ENCODE peak calls at places on chromosomes 4 and X, in six cellular contexts. D is AG04450, P is fibroblast of pulmonary artery, R is IMR-90, O is mucosa of descending colon, C is heart right ventricle. I is an unnamed sample.

GRCh38 chr4:498328-498919 is 532 bp downstream of the ZNF721 start:
- DNase-seq in C (no peak), D (no peak), O (no peak), R (no peak), P (no peak), I (no peak)

GRCh38 chr4:82467442-82467841 is 37.1 kb downstream of the ENOPH1 start:
- DNase-seq in C (no peak), D (no peak), R (no peak), O (no peak), P (peak), I (no peak)

GRCh38 chrX:131747173-131747572 is 203.3 kb downstream of the OR13H1 start:
- DNase-seq in P (no peak), R (peak), D (no peak), C (peak), O (no peak), I (peak)

GRCh38 chr4:123163501-123163900 is 233.1 kb upstream of the SPRY1 start:
- DNase-seq in R (no peak), C (no peak), D (no peak), O (no peak), P (no peak), I (no peak)

GRCh38 chr4:100786481-100786880 is 268.7 kb upstream of the EMCN start:
- DNase-seq in P (peak), D (no peak), C (no peak), R (no peak), O (no peak), I (no peak)

GRCh38 chrX:125883169-125883568 is 282.9 kb downstream of the DCAF12L2 start:
- DNase-seq in D (no peak), O (no peak), R (no peak), C (no peak), P (no peak), I (no peak)

GRCh38 chr4:117447925-117448324 is 362.5 kb upstream of the TRAM1L1 start:
- DNase-seq in C (no peak), O (no peak), D (no peak), R (no peak), P (no peak), I (no peak)

GRCh38 chr4:69025191-69025998 is 70.9 kb upstream of the UGT2B7 start:
- DNase-seq in D (no peak), P (peak), O (no peak), C (no peak), R (no peak), I (no peak)

GRCh38 chrX:16739574-16739973 is 20.2 kb downstream of the SYAP1 start:
- DNase-seq in O (no peak), R (no peak), P (no peak), D (no peak), C (no peak), I (no peak)

GRCh38 chrX:110531873-110532272 is 173.2 kb downstream of the RTL9 start:
- DNase-seq in R (no peak), O (no peak), C (peak), P (no peak), D (no peak), I (no peak)

GRCh38 chr4:11338990-11339782 is 89.5 kb downstream of the HS3ST1 start:
- DNase-seq in O (no peak), D (no peak), P (no peak), R (no peak), C (no peak), I (no peak)

GRCh38 chr4:6855692-6856297 is 53.8 kb upstream of the TBC1D14 start:
- DNase-seq in P (peak), O (no peak), C (no peak), D (peak), R (peak), I (no peak)

GRCh38 chr4:2829933-2830451 is 13.7 kb upstream of the ADD1 start:
- DNase-seq in R (no peak), C (no peak), D (no peak), P (no peak), O (peak), I (peak)

GRCh38 chr4:102868153-102868781 is 525 bp upstream of the CISD2 start:
- DNase-seq in O (peak), C (no peak), P (no peak), D (no peak), R (no peak), I (no peak)

GRCh38 chr4:165588534-165589310 is 209.9 kb downstream of the CPE start:
- DNase-seq in P (no peak), C (no peak), D (no peak), R (no peak), O (no peak), I (no peak)

GRCh38 chrX:136975642-136976518 is 57.9 kb downstream of the GPR101 start:
- DNase-seq in P (no peak), D (no peak), C (no peak), R (no peak), O (no peak), I (no peak)

GRCh38 chr4:119080721-119081541 is 54.7 kb upstream of the MYOZ2 start:
- DNase-seq in P (no peak), C (no peak), O (no peak), D (no peak), R (no peak), I (no peak)

GRCh38 chr4:22480928-22481327 is 34.9 kb downstream of the ADGRA3 start:
- DNase-seq in R (no peak), D (no peak), P (no peak), O (no peak), C (no peak), I (no peak)

GRCh38 chr4:26074672-26075071 is 160.7 kb downstream of the SMIM20 start:
- DNase-seq in R (no peak), C (peak), P (no peak), D (no peak), O (no peak), I (no peak)

GRCh38 chr4:106679063-106679462 is 310.5 kb upstream of the GIMD1 start:
- DNase-seq in R (no peak), D (no peak), C (no peak), O (no peak), P (no peak), I (no peak)

GRCh38 chr4:52368895-52369294 is 290.2 kb downstream of the USP46 start:
- DNase-seq in R (no peak), P (no peak), D (no peak), C (no peak), O (no peak), I (no peak)

GRCh38 chrX:40867352-40867751 is 132.0 kb upstream of the MED14 start:
- DNase-seq in P (peak), O (no peak), C (no peak), R (peak), D (no peak), I (no peak)

GRCh38 chrX:150873616-150874015 is 24.9 kb downstream of the CD99L2 start:
- DNase-seq in C (peak), O (no peak), R (peak), P (peak), D (no peak), I (no peak)

GRCh38 chr4:42638993-42639392 is 17.9 kb downstream of the ATP8A1 start:
- DNase-seq in C (no peak), P (no peak), O (no peak), R (no peak), D (no peak), I (no peak)
- H3K4me3 ChIP-seq in C (no peak), P (no peak), O (no peak), R (no peak), D (no peak), I (no peak)

GRCh38 chr4:40375090-40375489 is 40.0 kb downstream of the CHRNA9 start:
- DNase-seq in C (no peak), D (no peak), P (no peak), R (no peak), O (no peak), I (no peak)

GRCh38 chr4:40372651-40373050 is 37.5 kb downstream of the CHRNA9 start:
- DNase-seq in C (no peak), R (no peak), P (no peak), D (no peak), O (no peak), I (no peak)

GRCh38 chr4:40363945-40364344 is 28.8 kb downstream of the CHRNA9 start:
- DNase-seq in O (no peak), D (no peak), R (no peak), C (no peak), P (no peak), I (no peak)

GRCh38 chr4:40367451-40367850 is 32.3 kb downstream of the CHRNA9 start:
- DNase-seq in O (no peak), D (no peak), R (no peak), P (peak), C (no peak), I (no peak)

GRCh38 chr4:40369437-40370278 is 34.5 kb downstream of the CHRNA9 start:
- DNase-seq in R (no peak), C (no peak), P (no peak), D (no peak), O (no peak), I (no peak)
- TF ChIP-seq CTCF in R (no peak), C (no peak), P (no peak), D (no peak), O (no peak), I (no peak)

DNA sequence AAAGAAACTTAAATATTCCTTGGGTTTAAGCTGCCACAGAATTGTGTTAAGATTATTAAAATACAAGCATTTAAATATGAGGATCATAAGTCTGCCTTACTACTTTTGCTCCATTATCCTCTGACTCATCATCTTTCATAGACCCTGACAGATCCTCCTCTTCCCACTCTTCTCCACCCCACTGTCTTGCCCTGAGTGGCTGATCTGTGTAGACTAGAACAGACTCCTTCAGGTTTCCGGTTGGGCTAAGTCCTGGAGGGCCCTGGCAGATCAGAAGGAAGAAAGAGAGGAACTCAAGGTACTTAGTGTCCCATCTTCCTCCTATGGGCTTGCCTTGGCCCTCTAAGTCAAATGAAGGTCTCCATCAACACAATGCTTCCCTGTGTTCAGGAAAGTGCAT is 30.7 kb downstream of the PALLD start:
- DNase-seq in D (no peak), C (no peak), O (no peak), P (no peak), R (no peak), I (no peak)
- H3K4me3 ChIP-seq in D (no peak), C (no peak), O (no peak), P (no peak), R (no peak), I (no peak)

GRCh38 chrX:43961699-43962098 is 11.5 kb downstream of the NDP start:
- DNase-seq in O (no peak), C (no peak), R (no peak), D (no peak), P (no peak), I (no peak)
- TF ChIP-seq CTCF in O (no peak), C (no peak), R (peak), D (no peak), P (peak), I (no peak)

GRCh38 chr4:12580787-12581186 is 903.4 kb downstream of the RAB28 start:
- DNase-seq in D (no peak), P (no peak), C (no peak), O (no peak), R (no peak), I (no peak)

GRCh38 chr4:12588572-12588971 is 895.6 kb downstream of the RAB28 start:
- DNase-seq in O (no peak), D (no peak), P (peak), R (no peak), C (no peak), I (no peak)

GRCh38 chr4:12583286-12583685 is 900.9 kb downstream of the RAB28 start:
- DNase-seq in D (no peak), O (no peak), R (no peak), C (no peak), P (peak), I (no peak)

GRCh38 chr4:12586607-12587006 is 897.5 kb downstream of the RAB28 start:
- DNase-seq in O (no peak), C (no peak), D (no peak), R (no peak), P (no peak), I (no peak)

GRCh38 chr4:12584116-12584875 is 899.8 kb downstream of the RAB28 start:
- DNase-seq in P (no peak), C (no peak), R (no peak), O (no peak), D (no peak), I (no peak)
- H3K4me3 ChIP-seq in P (no peak), C (no peak), R (no peak), O (no peak), D (no peak), I (no peak)

GRCh38 chrX:135707880-135708279 is 5.6 kb upstream of the CT45A1 start:
- DNase-seq in C (no peak), P (no peak), O (no peak), D (no peak), R (no peak), I (no peak)
- TF ChIP-seq CTCF in C (no peak), P (peak), O (no peak), D (peak), R (peak), I (no peak)

GRCh38 chr4:140237616-140238352 is 83.8 kb upstream of the MAML3 start:
- DNase-seq in R (peak), C (peak), D (peak), O (peak), P (peak), I (peak)
- H3K4me3 ChIP-seq in R (no peak), C (peak), D (peak), O (no peak), P (peak), I (peak)

DNA sequence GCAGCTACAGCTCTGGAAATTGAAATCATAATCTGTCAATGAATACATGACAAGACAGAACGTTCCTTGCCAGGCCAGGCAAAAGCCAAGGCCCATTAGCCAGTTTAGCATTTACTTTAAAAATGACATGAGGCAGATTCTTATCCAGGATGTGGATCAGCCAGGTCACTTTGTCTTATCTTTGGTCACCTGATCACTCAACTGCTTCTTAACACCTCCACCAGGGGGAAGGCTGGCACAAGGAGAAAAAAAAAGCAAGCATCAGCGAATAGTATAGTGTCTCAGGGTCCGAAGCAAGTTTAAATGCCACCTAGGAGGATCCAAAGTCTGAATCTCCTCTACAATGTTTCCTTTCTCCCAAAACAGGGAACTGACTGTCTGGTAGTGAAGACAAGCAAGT is 18.8 kb downstream of the ATP1B4 start:
- DNase-seq in C (no peak), D (no peak), P (peak), O (no peak), R (no peak), I (no peak)
- TF ChIP-seq CTCF in C (no peak), D (peak), P (peak), O (no peak), R (peak), I (no peak)

GRCh38 chr4:76203541-76203940 is 10.1 kb downstream of the SCARB2 start:
- DNase-seq in P (no peak), D (no peak), O (no peak), C (no peak), R (no peak), I (no peak)
- H3K4me3 ChIP-seq in P (no peak), D (no peak), O (no peak), C (no peak), R (no peak), I (no peak)

GRCh38 chr4:184907810-184908209 is 82.0 kb upstream of the ACSL1 start:
- DNase-seq in P (no peak), O (no peak), C (no peak), D (no peak), R (no peak), I (no peak)

GRCh38 chr4:184906480-184907097 is 80.8 kb upstream of the ACSL1 start:
- DNase-seq in D (no peak), P (no peak), R (no peak), C (no peak), O (no peak), I (no peak)

GRCh38 chr4:184902550-184902949 is 76.8 kb upstream of the ACSL1 start:
- DNase-seq in O (no peak), C (no peak), P (no peak), R (no peak), D (no peak), I (no peak)

GRCh38 chr4:184911310-184911709 is 85.5 kb upstream of the ACSL1 start:
- DNase-seq in P (peak), C (no peak), O (no peak), D (no peak), R (peak), I (no peak)

DNA sequence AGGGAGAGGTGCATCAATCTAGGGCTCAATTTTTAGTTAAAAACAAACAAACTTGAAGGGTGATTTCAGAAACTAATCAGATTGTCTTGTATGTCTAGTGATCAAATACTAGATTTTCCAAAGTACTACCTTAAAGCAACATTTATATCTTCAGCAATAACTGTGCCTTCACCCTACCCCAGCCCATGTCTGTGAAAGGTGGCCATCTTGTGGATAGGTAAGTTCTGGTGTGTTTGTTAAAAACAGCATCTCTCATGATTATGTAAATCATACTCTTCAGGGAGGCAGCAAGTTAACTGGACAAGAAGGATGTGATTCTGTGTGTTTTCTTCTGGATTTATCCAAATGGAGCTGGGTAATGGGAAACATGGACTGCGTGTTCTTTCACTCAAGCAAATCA is 81.4 kb upstream of the ACSL1 start:
- DNase-seq in C (no peak), P (peak), O (no peak), D (no peak), R (no peak), I (no peak)
- TF ChIP-seq CTCF in C (no peak), P (no peak), O (no peak), D (no peak), R (no peak), I (no peak)